ENCODE peak calls at places on chromosome 15, in five cellular contexts. P, T, J, V and Y are unnamed samples. For H3K9me3, the result is how much of the 10 kb centered on the place peaks cover.

GRCh38 chr15:36682091-36682490 is 102.7 kb downstream of the CDIN1 start:
- DNase-seq in P (no peak), T (peak), J (no peak), V (no peak), Y (no peak)

GRCh38 chr15:101149864-101150722 is 101.8 kb downstream of the CHSY1 start:
- DNase-seq in P (no peak), T (no peak), J (no peak), V (no peak), Y (no peak)

GRCh38 chr15:99703603-99704443 is 29.4 kb downstream of the LYSMD4 start:
- DNase-seq in P (peak), T (peak), J (no peak), V (peak), Y (peak)

GRCh38 chr15:36175181-36175750 is 404.2 kb upstream of the CDIN1 start:
- DNase-seq in P (no peak), T (no peak), J (no peak), V (no peak), Y (no peak)

GRCh38 chr15:45183001-45183400 is 4.8 kb downstream of the SHF start:
- DNase-seq in P (peak), T (no peak), J (no peak), V (no peak), Y (no peak)

GRCh38 chr15:84921121-84921520 is 36.7 kb downstream of the SLC28A1 start:
- DNase-seq in P (no peak), T (no peak), J (no peak), V (no peak), Y (no peak)

GRCh38 chr15:60399931-60400330 is 2.1 kb upstream of the ANXA2 start:
- DNase-seq in P (no peak), T (peak), J (no peak), V (no peak), Y (no peak)

GRCh38 chr15:83282859-83283812 is 1.3 kb downstream of the BNC1 start:
- DNase-seq in P (no peak), T (peak), J (no peak), V (no peak), Y (no peak)

GRCh38 chr15:62287066-62287857 is 122.2 kb upstream of the C2CD4B start:
- DNase-seq in P (no peak), T (no peak), J (no peak), V (no peak), Y (no peak)

GRCh38 chr15:100914876-100915275 is 4.3 kb upstream of the LRRK1 start:
- DNase-seq in P (no peak), T (no peak), J (no peak), V (no peak), Y (no peak)

GRCh38 chr15:96170616-96171270 is 159.8 kb upstream of the NR2F2 start:
- DNase-seq in P (no peak), T (no peak), J (no peak), V (no peak), Y (no peak)

GRCh38 chr15:63023351-63023945 is 19.1 kb upstream of the TPM1 start:
- DNase-seq in P (no peak), T (peak), J (no peak), V (no peak), Y (no peak)

GRCh38 chr15:54580643-54581042 is 602.4 kb downstream of the UNC13C start:
- DNase-seq in P (no peak), T (no peak), J (no peak), V (no peak), Y (no peak)

GRCh38 chr15:98745179-98745578 is 96.8 kb downstream of the IGF1R start:
- DNase-seq in P (no peak), T (no peak), J (no peak), V (no peak), Y (no peak)

GRCh38 chr15:83581381-83581780 is 72.5 kb upstream of the ADAMTSL3 start:
- DNase-seq in P (no peak), T (peak), J (no peak), V (no peak), Y (no peak)

GRCh38 chr15:68129072-68129471 is 75.0 kb downstream of the PIAS1 start:
- DNase-seq in P (no peak), T (no peak), J (no peak), V (no peak), Y (no peak)

GRCh38 chr15:73414876-73415275 is 28.1 kb upstream of the REC114 start:
- DNase-seq in P (no peak), T (no peak), J (no peak), V (no peak), Y (no peak)

GRCh38 chr15:68710536-68710935 is 110.2 kb downstream of the ANP32A start:
- DNase-seq in P (peak), T (no peak), J (no peak), V (no peak), Y (no peak)

GRCh38 chr15:101140697-101141065 is 111.2 kb downstream of the CHSY1 start:
- DNase-seq in P (no peak), T (no peak), J (no peak), V (no peak), Y (no peak)

GRCh38 chr15:29134641-29135071 is 135.0 kb downstream of the NSMCE3 start:
- DNase-seq in P (no peak), T (no peak), J (no peak), V (no peak), Y (no peak)

GRCh38 chr15:69421498-69421897 is 7.3 kb downstream of the KIF23 start:
- DNase-seq in P (no peak), T (peak), J (no peak), V (no peak), Y (no peak)

GRCh38 chr15:75921732-75922703 is 18.3 kb downstream of the FBXO22 start:
- DNase-seq in P (peak), T (peak), J (no peak), V (peak), Y (no peak)

GRCh38 chr15:101498731-101499480 is 9.4 kb upstream of the PCSK6 start:
- DNase-seq in P (no peak), T (no peak), J (no peak), V (no peak), Y (no peak)

GRCh38 chr15:67523337-67523736 is 2.4 kb downstream of the C15orf61 start:
- DNase-seq in P (no peak), T (no peak), J (no peak), V (no peak), Y (no peak)

GRCh38 chr15:88467073-88467934 is at the start of the genes MRPL46 and MRPS11:
- DNase-seq in P (peak), T (peak), J (peak), V (peak), Y (peak)

GRCh38 chr15:101487060-101487459 is 2.4 kb downstream of the PCSK6 start:
- DNase-seq in P (no peak), T (no peak), J (no peak), V (no peak), Y (no peak)

GRCh38 chr15:74865316-74865715 is 7.8 kb downstream of the SCAMP2 start:
- DNase-seq in P (no peak), T (no peak), J (no peak), V (no peak), Y (no peak)

GRCh38 chr15:65371976-65372786 is 5.6 kb downstream of the IGDCC3 start:
- DNase-seq in P (no peak), T (no peak), J (no peak), V (no peak), Y (no peak)

GRCh38 chr15:79089890-79090486 is 592 bp downstream of the RASGRF1 start:
- DNase-seq in P (no peak), T (no peak), J (no peak), V (no peak), Y (no peak)

GRCh38 chr15:97026781-97027180 is 696.3 kb downstream of the NR2F2 start:
- DNase-seq in P (no peak), T (peak), J (no peak), V (no peak), Y (no peak)

GRCh38 chr15:90982135-90982534 is 12.2 kb downstream of the PRC1 start:
- DNase-seq in P (no peak), T (no peak), J (no peak), V (no peak), Y (no peak)

DNA sequence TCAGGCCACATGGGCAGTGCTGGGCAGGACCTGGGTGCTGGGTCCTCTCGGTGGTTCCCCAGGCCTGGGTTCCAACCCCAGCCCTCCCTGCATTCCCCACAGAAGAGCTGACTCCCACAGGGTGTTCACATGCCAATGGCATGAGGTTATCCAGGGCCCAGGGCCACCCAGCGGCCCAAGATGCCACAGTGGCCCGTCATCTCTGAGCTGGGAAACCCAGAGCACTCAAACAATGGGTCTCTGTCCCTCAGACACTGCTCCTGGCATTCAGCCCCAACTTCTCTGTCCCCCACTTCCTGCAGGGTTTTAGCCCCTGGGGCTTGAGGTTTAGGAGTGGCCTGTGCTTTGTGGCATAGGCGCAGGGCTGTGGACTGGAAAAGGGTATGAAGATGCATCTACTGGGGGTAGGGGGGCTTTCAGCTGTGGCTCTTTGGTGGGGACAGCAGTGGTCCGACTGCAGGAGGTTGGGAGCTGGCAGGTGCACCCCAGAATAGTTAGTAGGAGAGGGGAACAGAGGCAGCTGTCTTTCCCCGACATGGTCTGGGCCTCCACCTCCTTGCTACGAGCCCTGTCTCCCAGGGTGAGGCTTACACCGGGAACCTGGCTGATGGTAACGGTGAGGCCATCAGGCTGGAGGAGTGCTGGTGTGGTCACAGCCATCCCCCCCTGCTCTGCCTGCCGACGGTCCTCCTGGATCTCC is 1.7 kb downstream of the CCDC9B start:
- DNase-seq in P (no peak), T (peak), J (no peak), V (peak), Y (peak)
- H3K27ac ChIP-seq in P (no peak), T (peak), J (no peak), V (peak), Y (peak)

DNA sequence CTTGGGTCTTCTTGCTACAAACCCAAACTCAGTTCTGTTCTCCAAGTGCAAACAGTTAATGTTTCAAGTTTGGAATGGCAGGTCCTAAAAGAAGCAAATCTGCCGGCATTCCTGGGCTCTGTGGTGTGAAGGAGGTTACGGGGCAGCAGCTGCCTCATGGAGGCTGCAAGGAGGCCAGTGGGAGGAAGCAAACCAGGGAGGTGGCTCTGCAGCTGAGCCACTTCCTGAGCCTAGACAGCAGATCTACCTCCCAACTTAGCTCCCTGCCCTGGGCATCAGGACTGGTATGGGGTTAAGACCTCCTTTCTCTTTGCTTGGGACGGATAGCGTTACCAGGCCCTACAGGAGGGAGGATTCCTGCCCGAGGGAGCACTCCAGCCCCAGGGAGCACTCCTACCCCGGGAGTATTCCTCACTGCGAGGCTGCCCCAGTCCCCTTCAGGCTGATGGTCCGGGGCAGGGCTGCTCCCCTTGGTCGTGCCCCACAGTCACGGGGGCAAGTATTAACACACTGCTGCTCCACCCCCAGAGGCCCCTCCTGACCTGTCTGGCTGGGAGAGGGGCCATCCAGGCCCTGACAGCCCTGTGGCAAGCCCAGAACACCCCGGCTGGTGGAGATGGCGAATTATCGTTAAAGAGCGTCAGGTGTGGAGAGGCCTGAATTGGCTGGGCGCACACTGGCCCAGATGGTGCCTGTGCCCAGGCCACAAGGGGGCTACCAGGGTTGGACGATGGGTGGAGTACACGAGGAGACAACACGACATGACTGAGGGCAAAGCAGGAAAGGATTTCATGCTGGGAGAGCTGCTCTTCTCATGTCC is 129.9 kb downstream of the ATP10A start:
- DNase-seq in P (no peak), T (no peak), J (no peak), V (no peak), Y (no peak)
- H3K9me3 ChIP-seq in P (under half), T (under half), J (under half), V (under half), Y (under half)

GRCh38 chr15:57505056-57505713 is 86.5 kb upstream of the MYZAP start:
- DNase-seq in P (no peak), T (no peak), J (no peak), V (no peak), Y (no peak)
- H3K4me3 ChIP-seq in P (no peak), T (no peak), J (no peak), V (no peak), Y (no peak)

DNA sequence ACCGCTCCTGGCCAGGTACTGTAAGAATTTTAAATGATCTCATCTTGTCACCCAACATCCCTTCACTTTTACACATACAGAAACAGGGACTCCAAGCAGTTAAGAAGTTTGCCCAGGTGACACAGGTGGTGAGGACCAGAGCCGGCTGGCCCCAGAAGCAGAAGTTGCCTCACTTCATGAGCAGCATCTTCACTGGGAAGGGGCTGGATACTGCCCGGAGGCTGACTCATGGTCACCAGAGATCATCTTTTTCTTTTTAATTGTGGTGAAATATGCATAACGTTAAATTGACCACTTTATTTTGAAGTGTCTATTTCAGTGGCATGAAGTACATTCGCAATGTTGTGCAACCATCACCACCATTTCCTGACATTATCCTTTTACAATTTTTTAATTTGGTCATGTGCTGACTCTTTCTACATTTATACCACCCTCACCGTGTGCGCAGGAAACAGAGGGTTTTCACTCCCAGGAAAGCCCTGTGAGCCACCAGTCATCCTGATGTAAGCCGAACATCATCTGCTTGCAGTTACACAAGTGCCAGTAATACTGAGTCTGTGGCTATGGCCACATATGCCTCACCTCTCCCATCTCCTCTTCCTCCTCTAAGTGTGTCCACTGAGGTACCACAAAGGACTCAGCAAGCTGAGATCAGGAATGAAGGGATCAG is 51.7 kb upstream of the ABHD17C start:
- DNase-seq in P (no peak), T (peak), J (no peak), V (no peak), Y (no peak)
- H3K27ac ChIP-seq in P (no peak), T (no peak), J (no peak), V (no peak), Y (no peak)

DNA sequence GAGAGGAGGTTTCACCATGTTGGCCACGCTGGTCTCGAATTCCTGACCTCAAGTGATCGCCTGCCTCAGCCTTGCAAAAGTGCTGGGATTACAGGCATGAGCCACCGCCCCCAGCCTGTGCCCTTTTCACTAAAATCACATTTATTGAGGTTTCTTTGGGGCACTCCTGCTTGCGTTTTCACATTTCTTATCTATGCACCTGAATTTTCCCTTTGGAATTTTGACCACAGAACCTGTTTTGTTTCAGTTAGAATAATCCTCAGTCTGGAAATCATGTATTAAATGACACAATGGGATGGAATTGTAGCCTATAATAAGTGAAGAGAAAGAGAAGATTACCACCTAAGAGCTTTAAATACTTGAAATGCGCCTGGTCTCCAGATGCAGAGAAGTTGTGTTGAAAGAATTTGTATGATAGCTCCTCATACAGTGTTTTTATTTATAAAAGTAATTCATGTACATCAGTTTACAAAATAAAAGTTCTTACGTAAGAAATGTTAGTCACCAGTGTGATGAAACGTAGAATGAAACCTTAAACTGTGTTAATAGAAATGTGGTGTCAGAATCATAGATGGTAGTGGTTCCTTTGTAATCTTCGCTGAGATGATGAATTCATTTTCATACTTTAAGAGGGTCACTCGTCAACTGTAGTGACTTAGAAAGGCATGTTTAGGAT is 107.0 kb downstream of the TCF12 start:
- DNase-seq in P (no peak), T (peak), J (no peak), V (no peak), Y (no peak)
- H3K9me3 ChIP-seq in P (under half), T (under half), J (under half), V (under half), Y (under half)

DNA sequence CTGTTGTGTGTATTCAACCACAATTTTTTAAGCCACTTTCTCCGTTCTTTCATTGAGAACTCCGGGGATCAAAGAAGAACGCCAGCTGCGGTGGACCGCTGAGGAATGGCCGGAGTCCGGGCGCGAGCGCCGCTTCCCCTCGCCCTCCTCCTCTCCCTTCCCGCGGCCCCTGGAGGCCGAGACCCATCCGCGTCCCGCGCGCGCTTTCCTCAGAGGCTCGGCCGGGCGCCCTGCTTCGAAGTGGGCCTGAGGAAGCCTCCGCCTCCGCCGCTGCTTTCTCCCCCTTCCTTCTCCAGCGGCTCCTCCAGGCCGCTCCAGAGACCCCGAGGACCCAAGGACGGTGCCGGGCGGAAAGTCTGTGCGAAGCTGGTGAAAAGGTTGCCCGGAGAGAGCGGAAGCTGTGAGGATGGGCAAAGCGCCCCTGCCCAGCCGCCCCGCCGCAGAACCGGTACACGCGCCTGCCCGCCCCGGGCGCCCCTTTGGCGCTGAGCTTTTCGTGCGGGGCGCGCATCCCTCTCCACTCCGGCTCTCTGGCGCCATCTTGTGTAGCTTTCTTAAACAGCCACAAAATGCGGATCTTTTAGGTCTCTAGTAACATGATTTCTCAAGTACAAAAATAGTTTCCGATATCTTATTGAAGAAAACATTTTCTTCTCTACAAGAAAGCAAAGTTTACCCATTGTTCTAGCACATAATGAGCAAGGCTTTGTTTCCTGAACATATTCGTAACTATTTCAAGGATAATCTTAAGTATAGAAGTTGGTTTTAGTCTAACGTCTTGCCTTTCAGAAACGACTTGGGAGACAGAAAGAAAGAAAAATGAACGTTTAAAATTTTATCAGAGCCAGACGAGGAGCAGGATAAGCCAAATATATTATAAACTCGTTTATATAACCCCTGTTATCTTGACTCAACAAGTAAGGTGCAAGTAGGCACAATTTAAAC is 59.2 kb upstream of the FAM174B start:
- DNase-seq in P (peak), T (peak), J (peak), V (peak), Y (peak)
- H3K4me3 ChIP-seq in P (no peak), T (peak), J (peak), V (peak), Y (peak)

GRCh38 chr15:40084657-40085056 is 24.0 kb downstream of the BMF start:
- DNase-seq in P (no peak), T (no peak), J (no peak), V (no peak), Y (no peak)
- H3K27ac ChIP-seq in P (no peak), T (no peak), J (no peak), V (no peak), Y (no peak)

DNA sequence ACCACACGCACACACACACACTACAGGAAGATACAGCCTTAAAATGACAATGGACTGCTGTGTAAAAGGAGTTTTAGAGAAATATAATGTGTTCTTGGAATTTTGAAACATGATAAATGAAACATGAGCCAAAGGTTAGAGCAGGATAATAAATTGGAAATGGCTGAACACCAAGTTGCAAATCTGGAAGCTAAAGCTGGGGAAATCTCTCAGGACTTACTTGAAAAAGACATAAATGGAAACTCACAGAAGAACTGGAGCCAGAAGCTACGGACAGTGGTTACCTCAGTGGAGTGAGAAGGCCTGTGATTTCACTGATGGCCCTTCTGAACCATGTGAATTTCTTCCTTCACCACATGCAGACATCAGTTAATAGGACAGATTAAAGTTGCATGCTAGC is 37.3 kb upstream of the ATP10A start:
- DNase-seq in P (no peak), T (peak), J (no peak), V (no peak), Y (no peak)
- H3K9me3 ChIP-seq in P (under half), T (under half), J (under half), V (under half), Y (under half)